ENCODE peak calls at places on chromosomes 7 and 10, in ten cellular contexts. E, C, W, J, H, V, S, B, K and I are unnamed samples.
A peak's percentile ranks its signal among the peaks of the same experiment; 100 is the strongest.

GRCh38 chr7:157517782-157518513 is 181.1 kb downstream of the DNAJB6 start:
- DNase-seq in S (no peak), E (no peak), H (no peak), C (no peak), V (no peak), W (peak; percentile 21), J (no peak), K (no peak), B (no peak), I (peak; percentile 33)

GRCh38 chr7:95047291-95047690 is 139.9 kb downstream of the PPP1R9A start:
- DNase-seq in W (no peak), S (no peak), V (no peak), B (no peak), J (no peak), C (no peak), K (no peak), H (no peak), E (no peak), I (no peak)

GRCh38 chr10:132360766-132361447 is 28.9 kb downstream of the LRRC27 start:
- DNase-seq in E (peak; percentile 52), B (no peak), K (no peak), V (no peak), H (peak; percentile 38), J (peak; percentile 92), W (no peak), S (peak; percentile 27), C (no peak), I (peak; percentile 79)

GRCh38 chr7:74178632-74179031 is 4.5 kb downstream of the EIF4H start:
- DNase-seq in B (no peak), S (peak; percentile 78), E (no peak), K (no peak), V (no peak), H (peak; percentile 43), J (no peak), W (no peak), C (peak; percentile 31), I (no peak)

GRCh38 chr10:75772153-75772887 is 340.9 kb downstream of the LRMDA start:
- DNase-seq in W (no peak), C (peak; percentile 60), J (no peak), B (no peak), V (no peak), E (no peak), K (no peak), H (no peak), S (no peak), I (no peak)

GRCh38 chr10:126373982-126374381 is 14.3 kb downstream of the ADAM12 start:
- DNase-seq in S (peak; percentile 53), J (no peak), K (no peak), W (no peak), V (no peak), H (peak; percentile 53), C (peak; percentile 26), B (no peak), E (no peak), I (no peak)

GRCh38 chr7:134140889-134141867 is 14.0 kb downstream of the LRGUK start:
- DNase-seq in W (peak; percentile 75), C (peak; percentile 58), H (peak; percentile 77), S (peak; percentile 74), K (peak; percentile 66), V (peak; percentile 15), B (no peak), J (peak; percentile 75), E (peak; percentile 83), I (peak; percentile 77)

GRCh38 chr7:146115665-146116451 is 743 bp upstream of the CNTNAP2 start:
- DNase-seq in J (peak; percentile 88), V (no peak), H (peak; percentile 83), E (no peak), W (peak; percentile 48), B (no peak), C (peak; percentile 67), S (peak; percentile 29), K (peak; percentile 40), I (no peak)

GRCh38 chr7:122887198-122887597 is 938 bp upstream of the CADPS2 start:
- DNase-seq in C (peak; percentile 76), V (peak; percentile 51), H (peak; percentile 91), S (peak; percentile 82), J (peak; percentile 48), E (no peak), K (peak; percentile 65), B (no peak), W (peak; percentile 61), I (peak; percentile 69)

GRCh38 chr7:150945853-150946825 is 32.0 kb downstream of the KCNH2 start:
- DNase-seq in C (no peak), B (no peak), V (no peak), K (no peak), J (peak; percentile 68), W (no peak), E (no peak), S (no peak), H (peak; percentile 12), I (no peak)

GRCh38 chr7:121313220-121313792 is 15.5 kb upstream of the WNT16 start:
- DNase-seq in C (no peak), V (no peak), S (peak; percentile 24), W (no peak), H (peak; percentile 64), J (no peak), E (no peak), B (no peak), K (no peak), I (no peak)
- H3K4me3 ChIP-seq in C (no peak overlapping the region), V (peak overlapping the region; percentile 18), S (no peak overlapping the region), W (no peak overlapping the region), H (peak overlapping the region; percentile 52), J (no peak overlapping the region), E (no peak overlapping the region), B (no peak overlapping the region), K (no peak overlapping the region), I (no peak overlapping the region)

GRCh38 chr7:140924019-140924820 is 509 bp downstream of the BRAF start:
- DNase-seq in E (peak; percentile 87), J (peak; percentile 87), H (peak; percentile 91), B (peak; percentile 51), S (peak; percentile 80), K (peak; percentile 82), V (peak; percentile 32), C (peak; percentile 65), W (peak; percentile 90), I (peak; percentile 85)

GRCh38 chr7:140920745-140921144 is 4.0 kb downstream of the BRAF start:
- DNase-seq in S (no peak), J (no peak), E (no peak), H (no peak), B (no peak), W (no peak), K (no peak), V (no peak), C (no peak), I (no peak)

GRCh38 chr7:140924821-140925421 is at the start of gene BRAF:
- DNase-seq in K (peak; percentile 94), C (peak; percentile 92), V (peak; percentile 80), W (peak; percentile 96), B (peak; percentile 46), E (peak; percentile 96), J (peak; percentile 93), H (peak; percentile 96), S (peak; percentile 93), I (peak; percentile 98)

GRCh38 chr7:140923358-140924006 is 1.2 kb downstream of the BRAF start:
- DNase-seq in B (no peak), S (peak; percentile 53), V (no peak), H (peak; percentile 46), E (peak; percentile 58), C (peak; percentile 21), K (no peak), W (no peak), J (peak; percentile 16), I (no peak)

DNA sequence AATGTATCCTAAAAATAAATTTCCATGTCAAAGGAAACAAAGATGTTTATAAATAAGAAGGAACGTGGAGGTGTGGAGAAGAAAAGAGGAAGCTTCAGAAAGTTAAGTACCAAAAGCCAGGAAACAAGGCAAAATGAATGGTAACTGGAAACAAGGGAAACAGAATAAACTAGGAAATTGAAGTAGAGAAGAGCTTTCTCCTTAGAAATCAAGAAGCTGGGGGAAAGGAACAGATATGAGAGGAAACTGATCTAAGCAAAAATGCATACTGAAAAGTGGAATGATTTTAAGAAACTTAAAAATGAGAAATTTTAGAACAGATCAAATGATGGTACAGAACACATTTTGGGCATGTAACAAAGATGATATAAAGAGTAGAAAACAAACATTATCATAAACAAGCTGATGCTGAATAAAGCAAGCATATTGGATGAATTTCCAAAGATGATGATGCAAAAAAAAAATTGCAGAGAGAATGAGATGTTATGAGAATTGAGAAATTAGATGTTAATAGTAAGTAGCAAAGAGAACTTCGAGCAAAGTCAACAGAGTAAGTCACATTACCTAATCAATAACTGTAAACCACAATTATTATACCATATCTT is 1.9 kb downstream of the BRAF start:
- DNase-seq in C (no peak), K (no peak), S (no peak), H (no peak), J (no peak), B (no peak), E (no peak), V (no peak), W (no peak), I (no peak)
- H3K4me3 ChIP-seq in C (peak overlapping the region; percentile 89), K (no peak overlapping the region), S (peak overlapping the region; percentile 89), H (peak overlapping the region; percentile 96), J (no peak overlapping the region), B (peak overlapping the region; percentile 67), E (peak overlapping the region; percentile 93), V (peak overlapping the region; percentile 88), W (peak overlapping the region; percentile 84), I (peak overlapping the region; percentile 26)

GRCh38 chr10:77886795-77887355 is 39.7 kb downstream of the DLG5 start:
- DNase-seq in W (no peak), V (no peak), J (no peak), K (no peak), E (no peak), S (no peak), B (no peak), H (no peak), C (no peak), I (no peak)
- H3K4me3 ChIP-seq in W (no peak overlapping the region), V (no peak overlapping the region), J (no peak overlapping the region), K (no peak overlapping the region), E (no peak overlapping the region), S (peak overlapping the region; percentile 54), B (no peak overlapping the region), H (peak overlapping the region; percentile 77), C (no peak overlapping the region), I (no peak overlapping the region)

GRCh38 chr7:137628211-137628610 is 218.6 kb downstream of the DGKI start:
- DNase-seq in J (no peak), E (no peak), H (peak; percentile 14), C (no peak), K (no peak), B (no peak), V (no peak), S (no peak), W (no peak), I (no peak)

GRCh38 chr7:137625197-137625596 is 221.6 kb downstream of the DGKI start:
- DNase-seq in J (no peak), E (no peak), S (peak; percentile 45), V (peak; percentile 22), K (no peak), W (no peak), C (no peak), B (no peak), H (no peak), I (no peak)

DNA sequence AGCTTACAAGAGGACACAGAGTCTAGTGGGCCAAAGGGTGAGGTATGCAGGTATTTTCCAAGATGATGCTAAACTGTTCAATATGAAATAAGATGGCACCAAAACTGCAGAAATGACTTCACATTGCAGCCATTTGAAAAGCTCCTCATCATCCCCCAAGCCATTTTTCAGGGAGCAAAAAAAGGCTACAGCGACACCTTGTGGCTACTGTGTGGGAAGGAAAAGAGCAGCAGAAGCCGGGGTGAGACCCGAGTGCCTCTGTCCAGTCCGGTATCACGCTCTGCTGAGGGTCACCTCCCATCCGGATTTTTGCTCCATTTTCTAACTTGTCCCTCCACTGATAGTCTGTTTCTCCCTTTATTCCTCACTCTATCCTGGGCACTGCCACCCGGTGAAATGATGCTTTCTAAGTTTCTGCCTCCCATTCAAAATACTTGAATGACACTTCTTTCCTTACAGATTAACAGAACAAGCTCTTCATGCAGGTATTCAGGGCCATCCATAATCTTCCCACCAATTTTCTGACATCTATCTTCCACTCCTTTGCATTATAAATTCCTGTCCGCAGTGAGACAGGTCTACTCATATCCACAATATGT is 220.2 kb downstream of the DGKI start:
- DNase-seq in S (peak; percentile 73), H (peak; percentile 81), V (peak; percentile 31), W (no peak), E (peak; percentile 87), B (no peak), J (peak; percentile 69), K (peak; percentile 32), C (peak; percentile 59), I (no peak)
- H3K4me3 ChIP-seq in S (no peak overlapping the region), H (no peak overlapping the region), V (no peak overlapping the region), W (no peak overlapping the region), E (no peak overlapping the region), B (no peak overlapping the region), J (no peak overlapping the region), K (no peak overlapping the region), C (no peak overlapping the region), I (no peak overlapping the region)